ENCODE peak calls at places on chromosomes 4 and X, in six cellular contexts. A is NCI-H748 treated with DMSO at 0.1 percent for 48 hours, J is kidney, Y is lower lobe of right lung, P is renal cortical epithelial cell, T is PC-3. O is an unnamed sample.

GRCh38 chrX:151458824-151459223 is 61.8 kb downstream of the VMA21 start:
- DNase-seq in A (no peak), P (no peak), T (no peak), Y (no peak), J (no peak), O (peak)

GRCh38 chrX:24498181-24498580 is 33.1 kb downstream of the PDK3 start:
- DNase-seq in Y (no peak), T (no peak), P (no peak), J (no peak), A (no peak), O (no peak)

GRCh38 chr4:55157559-55158277 is 32.3 kb upstream of the KDR start:
- DNase-seq in P (no peak), A (no peak), T (no peak), Y (no peak), J (peak), O (no peak)

GRCh38 chr4:81030617-81031388 is at the start of gene BMP3:
- DNase-seq in Y (peak), J (peak), T (peak), P (no peak), A (no peak), O (no peak)

GRCh38 chr4:114038762-114039392 is 59.4 kb upstream of the ARSJ start:
- DNase-seq in A (peak), T (peak), Y (no peak), P (no peak), J (no peak), O (no peak)

GRCh38 chrX:43836435-43837184 is 45.6 kb downstream of the MAOB start:
- DNase-seq in J (no peak), A (peak), P (peak), T (peak), Y (no peak), O (peak)

GRCh38 chr4:90293320-90293719 is 166.1 kb downstream of the CCSER1 start:
- DNase-seq in Y (no peak), J (no peak), P (peak), A (no peak), T (peak), O (peak)

GRCh38 chrX:137043736-137044135 is 9.9 kb upstream of the GPR101 start:
- DNase-seq in Y (no peak), J (no peak), P (no peak), A (no peak), T (no peak), O (no peak)

GRCh38 chr4:60737858-60738257 is 462.3 kb upstream of the ADGRL3 start:
- DNase-seq in A (no peak), P (no peak), T (peak), Y (no peak), J (no peak), O (peak)

GRCh38 chrX:70434914-70435586 is 9.6 kb upstream of the DLG3 start:
- DNase-seq in J (no peak), T (no peak), A (no peak), P (no peak), Y (no peak), O (no peak)

GRCh38 chr4:18568600-18568999 is 547.0 kb upstream of the LCORL start:
- DNase-seq in T (no peak), Y (no peak), J (no peak), A (no peak), P (peak), O (no peak)

GRCh38 chr4:138522366-138522765 is 280.2 kb upstream of the SLC7A11 start:
- DNase-seq in J (no peak), A (peak), Y (no peak), P (peak), T (peak), O (peak)

GRCh38 chr4:165096776-165097175 is 15.9 kb downstream of the TMEM192 start:
- DNase-seq in J (no peak), P (peak), Y (no peak), A (no peak), T (peak), O (peak)

GRCh38 chrX:10582945-10583344 is 37.4 kb downstream of the MID1 start:
- DNase-seq in T (peak), A (no peak), P (peak), J (no peak), Y (no peak), O (peak)

GRCh38 chr4:169059294-169060201 is 49.5 kb upstream of the CBR4 start:
- DNase-seq in P (no peak), T (no peak), A (no peak), Y (no peak), J (no peak), O (no peak)

GRCh38 chr4:73446336-73446938 is 10.4 kb downstream of the AFP start:
- DNase-seq in T (peak), Y (no peak), A (peak), J (no peak), P (peak), O (peak)

GRCh38 chr4:124903995-124904722 is 191.6 kb upstream of the ANKRD50 start:
- DNase-seq in T (peak), A (peak), J (no peak), Y (no peak), P (peak), O (peak)

GRCh38 chr4:2728806-2729532 is 27.2 kb downstream of the TNIP2 start:
- DNase-seq in Y (no peak), T (no peak), J (peak), A (no peak), P (no peak), O (no peak)

GRCh38 chrX:110430293-110431076 is 71.8 kb downstream of the RTL9 start:
- DNase-seq in J (no peak), P (no peak), A (no peak), Y (no peak), T (no peak), O (no peak)

O was measured in bronchial epithelial cell.